ENCODE peak calls at places on chromosomes 12 and 14, in nine cellular contexts. Y, F, L, T, U, D, Q, X and A are unnamed samples.

GRCh38 chr14:75982724-75983358 is 1.0 kb upstream of the TGFB3 start:
- DNase-seq in Y (no peak), F (peak; percentile 49), L (no peak), T (peak; percentile 54), U (peak; percentile 51), D (no peak), Q (peak; percentile 58), X (peak; percentile 37), A (peak; percentile 34)

GRCh38 chr12:69984216-69984615 is 159.2 kb downstream of the MYRFL start:
- DNase-seq in Y (no peak), F (no peak), L (no peak), T (no peak), U (no peak), D (no peak), Q (no peak), X (no peak), A (no peak)

GRCh38 chr12:81170072-81170471 is 92.2 kb downstream of the ACSS3 start:
- DNase-seq in Y (no peak), F (no peak), L (no peak), T (no peak), U (no peak), D (no peak), Q (no peak), X (peak; percentile 3), A (no peak)

GRCh38 chr12:92478692-92479091 is 224.1 kb upstream of the PLEKHG7 start:
- DNase-seq in Y (no peak), F (no peak), L (no peak), T (no peak), U (no peak), D (no peak), Q (no peak), X (no peak), A (no peak)

GRCh38 chr14:73140924-73141323 is 4.6 kb downstream of the PSEN1 start:
- DNase-seq in Y (no peak), F (no peak), L (no peak), T (no peak), U (no peak), D (no peak), Q (no peak), X (no peak), A (no peak)

GRCh38 chr14:94125659-94126418 is 3.6 kb downstream of the IFI27L2 start:
- DNase-seq in Y (no peak), F (no peak), L (no peak), T (no peak), U (no peak), D (no peak), Q (no peak), X (no peak), A (no peak)

GRCh38 chr12:9843416-9843815 is 16.1 kb downstream of the KLRF1 start:
- DNase-seq in Y (no peak), F (no peak), L (no peak), T (no peak), U (no peak), D (no peak), Q (no peak), X (no peak), A (no peak)

GRCh38 chr12:92764820-92765219 is 62.0 kb downstream of the PLEKHG7 start:
- DNase-seq in Y (no peak), F (no peak), L (no peak), T (no peak), U (peak; percentile 74), D (no peak), Q (no peak), X (no peak), A (no peak)

GRCh38 chr14:94844593-94844992 is 74.7 kb upstream of the GSC start:
- DNase-seq in Y (no peak), F (no peak), L (no peak), T (no peak), U (no peak), D (no peak), Q (no peak), X (no peak), A (no peak)

GRCh38 chr12:46825526-46826414 is at the start of gene SLC38A4:
- DNase-seq in Y (no peak), F (no peak), L (peak; percentile 31), T (no peak), U (no peak), D (no peak), Q (no peak), X (no peak), A (no peak)

GRCh38 chr12:132443091-132443490 is 46.9 kb upstream of the FBRSL1 start:
- DNase-seq in Y (no peak), F (no peak), L (no peak), T (no peak), U (no peak), D (no peak), Q (no peak), X (no peak), A (no peak)

GRCh38 chr14:87955501-87955900 is 37.5 kb downstream of the GALC start:
- DNase-seq in Y (no peak), F (no peak), L (no peak), T (no peak), U (no peak), D (no peak), Q (no peak), X (no peak), A (no peak)

GRCh38 chr12:121953695-121954094 is 35.3 kb downstream of the CFAP251 start:
- DNase-seq in Y (no peak), F (no peak), L (no peak), T (no peak), U (no peak), D (no peak), Q (no peak), X (no peak), A (no peak)

GRCh38 chr14:95300697-95301526 is 18.8 kb downstream of the CLMN start:
- DNase-seq in Y (no peak), F (no peak), L (no peak), T (no peak), U (no peak), D (no peak), Q (no peak), X (no peak), A (no peak)

GRCh38 chr12:73935817-73936216 is 601.8 kb upstream of the ATXN7L3B start:
- DNase-seq in Y (no peak), F (no peak), L (no peak), T (peak; percentile 64), U (peak; percentile 9), D (peak; percentile 64), Q (no peak), X (no peak), A (no peak)

GRCh38 chr14:101359221-101360044 is 201.9 kb upstream of the DIO3 start:
- DNase-seq in Y (no peak), F (peak; percentile 88), L (no peak), T (no peak), U (no peak), D (no peak), Q (no peak), X (no peak), A (no peak)

GRCh38 chr12:97650242-97650641 is 187.6 kb downstream of the RMST start:
- DNase-seq in Y (no peak), F (no peak), L (no peak), T (no peak), U (no peak), D (no peak), Q (no peak), X (peak; percentile 4), A (no peak)

GRCh38 chr12:70007687-70008086 is 182.7 kb downstream of the MYRFL start:
- DNase-seq in Y (no peak), F (no peak), L (no peak), T (no peak), U (no peak), D (no peak), Q (no peak), X (peak; percentile 30), A (no peak)